ENCODE peak calls at places on chromosomes 12 and 14, in eight cellular contexts. C is stimulated activated CD8-positive, alpha-beta memory T cell treated with anti-CD3 and anti-CD28 coated beads, Interleukin-12 subunit alpha, Interleukin-12 subunit beta, amount 100 ng/mL, for 1 hour; A is NCI-H526 treated with DMSO at 0.1 percent for 48 hours; I is heart right ventricle; K is T-helper 9 cell; F is CD8-positive, alpha-beta memory T cell; W is NAMALWA; E is DMS79. X is an unnamed sample.

GRCh38 chr14:80434574-80435321 is 223.4 kb upstream of the DIO2 start:
- DNase-seq in C (no peak), F (no peak), A (peak), K (no peak), W (no peak), I (no peak), E (no peak), X (no peak)

GRCh38 chr12:80712866-80713265 is 3.8 kb upstream of the MYF5 start:
- DNase-seq in E (no peak), K (no peak), F (no peak), C (no peak), I (no peak), W (no peak), A (no peak), X (no peak)

GRCh38 chr12:17139926-17140325 is 534.0 kb upstream of the LMO3 start:
- DNase-seq in K (no peak), W (no peak), A (no peak), C (no peak), E (no peak), I (no peak), F (no peak), X (no peak)

GRCh38 chr14:20578325-20578724 is 9.5 kb downstream of the RNASE11 start:
- DNase-seq in C (no peak), K (no peak), E (no peak), I (no peak), W (no peak), F (no peak), A (no peak), X (no peak)

GRCh38 chr12:107327783-107328182 is 234.4 kb upstream of the CRY1 start:
- DNase-seq in A (no peak), C (no peak), W (no peak), F (no peak), K (no peak), E (no peak), I (no peak), X (no peak)

GRCh38 chr12:51905507-51906438 is 1.5 kb upstream of the ACVRL1 start:
- DNase-seq in E (no peak), A (no peak), I (peak), K (no peak), F (no peak), W (no peak), C (no peak), X (no peak)

GRCh38 chr12:133130808-133131128 is 341 bp downstream of the ZNF10 start:
- DNase-seq in K (peak), I (peak), A (no peak), F (peak), W (no peak), E (no peak), C (no peak), X (no peak)

GRCh38 chr14:49586673-49587460 is 687 bp upstream of the RPS29 start:
- DNase-seq in C (peak), W (peak), K (peak), I (peak), F (no peak), A (peak), E (peak), X (peak)

GRCh38 chr12:27447761-27448160 is 1.2 kb downstream of the SMCO2 start:
- DNase-seq in E (no peak), W (no peak), C (no peak), K (no peak), A (no peak), F (no peak), I (no peak), X (no peak)

GRCh38 chr14:53608369-53608768 is 348.3 kb downstream of the BMP4 start:
- DNase-seq in E (no peak), C (no peak), A (no peak), K (no peak), W (no peak), I (no peak), F (no peak), X (no peak)

GRCh38 chr12:67068204-67068731 is 200.9 kb upstream of the CAND1 start:
- DNase-seq in E (no peak), A (no peak), K (no peak), I (peak), C (no peak), F (no peak), W (peak), X (no peak)

GRCh38 chr14:21965042-21965441 is 291.4 kb upstream of the OR4E1 start:
- DNase-seq in W (peak), E (no peak), C (no peak), F (peak), I (no peak), K (peak), A (no peak), X (no peak)

GRCh38 chr12:88493651-88494050 is 86.6 kb downstream of the KITLG start:
- DNase-seq in E (peak), C (no peak), F (no peak), W (no peak), K (no peak), A (no peak), I (no peak), X (no peak)

GRCh38 chr12:49342914-49343731 is 3.6 kb upstream of the DNAJC22 start:
- DNase-seq in F (no peak), A (no peak), E (no peak), W (no peak), K (no peak), I (no peak), C (no peak), X (no peak)